ENCODE peak calls at places on chromosomes 5 and 9, in six cellular contexts. U is H9, Y is IMR-90, Q is neuronal stem cell, L is mesenchymal stem cell, H is H1. S is an unnamed sample.

GRCh38 chr5:149452007-149452664 is 73.0 kb upstream of the IL17B start:
- DNase-seq in U (peak; percentile 74), Y (peak; percentile 53), Q (no peak), L (peak; percentile 93), H (no peak), S (peak; percentile 91)

GRCh38 chr5:5244581-5244980 is 104.5 kb downstream of the ADAMTS16 start:
- DNase-seq in U (no peak), Y (no peak), Q (no peak), L (no peak), H (no peak), S (no peak)

GRCh38 chr5:146400206-146400605 is 46.9 kb upstream of the TCERG1 start:
- DNase-seq in U (no peak), Y (no peak), Q (no peak), L (no peak), H (no peak), S (no peak)

GRCh38 chr5:168908207-168908606 is 329.0 kb upstream of the PANK3 start:
- DNase-seq in U (no peak), Y (no peak), Q (no peak), L (peak; percentile 4), H (no peak), S (peak; percentile 49)

GRCh38 chr9:89814340-89815040 is 209.7 kb downstream of the GADD45G start:
- DNase-seq in U (no peak), Y (peak; percentile 3), Q (no peak), L (peak; percentile 81), H (no peak), S (no peak)

GRCh38 chr9:84305452-84306131 is 35.0 kb downstream of the SLC28A3 start:
- DNase-seq in U (no peak), Y (no peak), Q (no peak), L (no peak), H (no peak), S (no peak)

GRCh38 chr9:4105183-4105582 is 194.7 kb downstream of the GLIS3 start:
- DNase-seq in U (no peak), Y (no peak), Q (no peak), L (no peak), H (no peak), S (no peak)

GRCh38 chr9:131310833-131311554 is 21.5 kb downstream of the PLPP7 start:
- DNase-seq in U (no peak), Y (no peak), Q (no peak), L (no peak), H (no peak), S (peak; percentile 50)

GRCh38 chr5:90017236-90017635 is 392.3 kb downstream of the CETN3 start:
- DNase-seq in U (no peak), Y (no peak), Q (peak; percentile 14), L (no peak), H (no peak), S (no peak)

GRCh38 chr9:96478829-96479371 is 28.9 kb downstream of the HABP4 start:
- DNase-seq in U (no peak), Y (peak; percentile 49), Q (no peak), L (peak; percentile 9), H (no peak), S (no peak)

GRCh38 chr5:113043491-113043931 is 66.9 kb downstream of the DCP2 start:
- DNase-seq in U (peak; percentile 72), Y (no peak), Q (no peak), L (no peak), H (peak; percentile 41), S (no peak)

GRCh38 chr9:69815313-69815712 is 5.3 kb upstream of the CFAP95 start:
- DNase-seq in U (no peak), Y (no peak), Q (no peak), L (no peak), H (no peak), S (no peak)

GRCh38 chr9:35495984-35496383 is 6.1 kb downstream of the RUSC2 start:
- DNase-seq in U (no peak), Y (no peak), Q (no peak), L (no peak), H (no peak), S (no peak)

DNA sequence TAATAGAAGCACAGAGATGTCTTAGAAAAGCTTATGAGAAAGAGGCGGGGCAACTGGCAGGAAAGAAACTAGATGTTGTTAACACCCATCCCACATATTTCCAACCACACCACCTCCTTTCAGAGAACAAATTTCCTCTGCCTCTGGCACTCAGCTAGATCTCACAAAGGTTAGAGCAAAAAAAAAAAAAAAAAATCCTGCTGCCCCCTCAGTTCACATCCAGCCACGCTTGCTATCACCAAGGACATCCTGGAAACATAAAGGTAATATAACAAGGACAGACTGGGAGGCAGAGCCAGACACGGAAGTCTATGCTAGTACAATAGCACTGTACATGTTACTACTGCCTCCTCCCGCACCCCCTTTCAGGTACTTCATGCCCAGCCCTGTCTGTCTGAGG is 238.0 kb upstream of the PTGER4 start:
- DNase-seq in U (no peak), Y (no peak), Q (no peak), L (no peak), H (no peak), S (no peak)
- H2AFZ ChIP-seq in U (no peak overlapping the region), Y (no peak overlapping the region), Q (no peak overlapping the region), L (no peak overlapping the region), H (no peak overlapping the region), S (no peak overlapping the region)

GRCh38 chr5:174094857-174095606 is 49.5 kb downstream of the NSG2 start:
- DNase-seq in U (no peak), Y (no peak), Q (no peak), L (no peak), H (no peak), S (no peak)
- H3K23ac ChIP-seq in U (no peak overlapping the region), Y (no peak overlapping the region), Q (no peak overlapping the region), L (no peak overlapping the region), H (no peak overlapping the region), S (no peak overlapping the region)

GRCh38 chr5:192691-192969 is 1.3 kb downstream of the LRRC14B start:
- DNase-seq in U (no peak), Y (no peak), Q (no peak), L (no peak), H (no peak), S (no peak)

GRCh38 chr5:191949-192690 is 825 bp downstream of the LRRC14B start:
- DNase-seq in U (no peak), Y (no peak), Q (no peak), L (no peak), H (no peak), S (no peak)

GRCh38 chr5:190366-191035 is 794 bp upstream of the LRRC14B start:
- DNase-seq in U (no peak), Y (no peak), Q (no peak), L (no peak), H (no peak), S (no peak)

GRCh38 chr5:189976-190365 is 1.3 kb upstream of the LRRC14B start:
- DNase-seq in U (no peak), Y (no peak), Q (no peak), L (no peak), H (no peak), S (no peak)

DNA sequence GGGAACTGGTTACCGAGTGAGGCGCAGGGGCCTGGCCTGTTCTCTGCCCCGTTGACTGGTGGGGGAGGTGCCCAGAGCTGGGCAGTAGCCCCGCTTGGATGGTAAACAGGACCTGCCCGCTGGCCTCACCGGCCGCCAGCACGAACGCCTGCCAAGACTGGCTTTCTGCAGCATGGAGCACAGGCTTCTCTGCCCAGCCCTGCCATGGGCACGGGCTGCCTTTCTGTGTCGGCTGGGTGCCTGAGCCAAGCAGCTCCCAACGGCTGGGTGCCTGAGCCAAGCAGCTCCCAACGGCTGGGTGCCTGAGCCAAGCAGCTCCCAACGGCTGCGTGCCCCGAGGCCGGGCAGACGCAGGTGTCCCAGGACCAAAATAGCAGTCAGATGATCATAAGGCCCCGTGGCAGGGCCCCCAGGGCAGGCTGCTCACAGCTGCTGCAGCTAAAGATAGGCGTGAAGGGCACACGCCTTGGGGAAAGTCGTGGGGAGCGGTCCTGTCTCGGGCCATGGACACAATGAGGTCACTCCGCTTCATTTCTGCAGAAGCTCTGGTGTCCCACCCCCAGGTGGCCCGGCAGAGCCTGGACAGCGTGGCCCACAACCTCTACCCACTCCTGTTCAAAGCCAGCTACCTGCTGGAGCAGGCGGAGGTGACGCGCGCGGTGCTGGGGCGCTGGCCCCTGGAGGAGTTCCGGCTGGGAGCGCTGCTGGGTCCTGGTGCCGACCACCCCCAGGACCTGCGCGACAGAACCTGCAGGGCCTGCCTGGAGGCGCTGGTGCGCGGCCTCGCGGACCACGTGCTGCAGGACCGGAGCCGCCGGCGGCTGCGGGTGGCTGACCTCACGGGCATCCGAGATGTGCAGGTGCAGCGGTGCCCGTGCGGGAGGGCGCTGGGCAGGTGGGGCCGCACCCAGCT is at the start of gene LRRC14B:
- DNase-seq in U (no peak), Y (no peak), Q (no peak), L (no peak), H (no peak), S (peak; percentile 86)
- H3K27ac ChIP-seq in U (no peak within 1 kb of the TSS), Y (no peak within 1 kb of the TSS), Q (no peak within 1 kb of the TSS), L (no peak within 1 kb of the TSS), H (no peak within 1 kb of the TSS), S (no peak within 1 kb of the TSS)

DNA sequence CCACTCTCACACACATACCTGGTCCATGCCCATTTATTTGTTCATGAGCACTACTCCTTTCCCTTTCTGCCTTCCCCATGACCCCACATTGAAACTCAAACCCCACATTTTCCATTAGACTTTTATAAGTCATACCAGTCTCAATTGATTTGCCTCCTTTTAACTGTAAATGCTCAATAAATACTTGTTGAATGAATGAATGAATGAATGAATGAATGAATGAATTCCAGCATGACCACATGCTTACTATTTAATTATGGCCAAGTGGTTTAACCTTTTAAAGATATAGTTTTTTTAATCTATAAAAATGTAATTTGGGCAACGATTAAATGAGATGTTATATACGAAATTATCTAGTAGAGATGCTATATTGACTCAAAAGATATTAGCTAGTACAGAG is 54.1 kb upstream of the GRAMD2B start:
- DNase-seq in U (no peak), Y (no peak), Q (no peak), L (no peak), H (no peak), S (no peak)
- H2AFZ ChIP-seq in U (no peak overlapping the region), Y (no peak overlapping the region), Q (no peak overlapping the region), L (no peak overlapping the region), H (no peak overlapping the region), S (no peak overlapping the region)